ENCODE peak calls at places on chromosomes 11 and 22, in seven cellular contexts. Q is H1, C is HCT116, J is endothelial cell of umbilical vein, P is GM12878, K is K562, M is HepG2. E is an unnamed sample.

GRCh38 chr11:70436501-70436860 is 38.2 kb downstream of the CTTN start:
- DNase-seq in Q (no peak), C (no peak), J (no peak), P (no peak), K (no peak), M (no peak), E (no peak)

GRCh38 chr22:30210235-30210831 is 36.2 kb downstream of the LIF start:
- DNase-seq in Q (no peak), C (peak; percentile 96), J (no peak), P (no peak), K (no peak), M (peak; percentile 89), E (peak; percentile 80)

GRCh38 chr11:47453365-47453764 is 4.4 kb upstream of the RAPSN start:
- DNase-seq in Q (no peak), C (no peak), J (no peak), P (no peak), K (peak; percentile 19), M (no peak), E (no peak)

GRCh38 chr11:68340003-68340767 is 27.8 kb downstream of the LRP5 start:
- DNase-seq in Q (no peak), C (no peak), J (no peak), P (peak; percentile 44), K (no peak), M (no peak), E (no peak)

GRCh38 chr22:50202130-50202671 is 1.4 kb downstream of the SELENOO start:
- DNase-seq in Q (no peak), C (no peak), J (no peak), P (no peak), K (no peak), M (no peak), E (no peak)

GRCh38 chr11:76232026-76232665 is 25.8 kb upstream of the WNT11 start:
- DNase-seq in Q (no peak), C (no peak), J (no peak), P (peak; percentile 17), K (no peak), M (no peak), E (no peak)

GRCh38 chr11:131694526-131695424 is 324.4 kb downstream of the NTM start:
- DNase-seq in Q (peak; percentile 96), C (peak; percentile 13), J (peak; percentile 75), P (no peak), K (peak; percentile 75), M (peak; percentile 52), E (peak; percentile 69)

GRCh38 chr11:12724301-12725046 is 50.3 kb downstream of the TEAD1 start:
- DNase-seq in Q (peak; percentile 77), C (peak; percentile 92), J (peak; percentile 96), P (no peak), K (peak; percentile 92), M (peak; percentile 64), E (peak; percentile 95)

GRCh38 chr11:24351179-24351578 is 145.7 kb upstream of the LUZP2 start:
- DNase-seq in Q (no peak), C (no peak), J (no peak), P (no peak), K (no peak), M (no peak), E (no peak)

GRCh38 chr11:115170133-115170815 is 333.9 kb downstream of the CADM1 start:
- DNase-seq in Q (peak; percentile 68), C (no peak), J (peak; percentile 18), P (no peak), K (peak; percentile 19), M (peak; percentile 18), E (peak; percentile 38)

GRCh38 chr11:17721242-17721999 is 2.0 kb downstream of the MYOD1 start:
- DNase-seq in Q (no peak), C (no peak), J (no peak), P (no peak), K (no peak), M (no peak), E (no peak)

GRCh38 chr22:50105529-50106100 is 15.8 kb downstream of the MOV10L1 start:
- DNase-seq in Q (no peak), C (no peak), J (peak; percentile 38), P (peak; percentile 33), K (peak; percentile 64), M (no peak), E (peak; percentile 64)

GRCh38 chr11:86678823-86679222 is 6.4 kb upstream of the ME3 start:
- DNase-seq in Q (no peak), C (no peak), J (no peak), P (no peak), K (no peak), M (no peak), E (peak; percentile 80)

GRCh38 chr22:39117585-39118191 is 20.6 kb downstream of the APOBEC3H start:
- DNase-seq in Q (no peak), C (peak; percentile 53), J (peak; percentile 57), P (peak; percentile 81), K (peak; percentile 68), M (peak; percentile 60), E (peak; percentile 49)

GRCh38 chr11:17822021-17822781 is 87.6 kb downstream of the KCNC1 start:
- DNase-seq in Q (no peak), C (no peak), J (peak; percentile 40), P (no peak), K (no peak), M (no peak), E (peak; percentile 82)

GRCh38 chr11:62771144-62772021 is at the start of gene TAF6L:
- DNase-seq in Q (peak; percentile 98), C (peak; percentile 93), J (peak; percentile 96), P (peak; percentile 77), K (peak; percentile 99), M (peak; percentile 97), E (peak; percentile 95)
- TF ChIP-seq POLR2A in Q (peak; percentile 78), C (peak; percentile 7), J (peak; percentile 74), P (peak; percentile 83), K (peak; percentile 86), M (peak; percentile 88), E (peak; percentile 75)

GRCh38 chr11:27012254-27012921 is 18.5 kb downstream of the FIBIN start:
- DNase-seq in Q (no peak), C (no peak), J (peak; percentile 72), P (no peak), K (no peak), M (no peak), E (peak; percentile 88)

GRCh38 chr11:27018902-27019544 is 21.6 kb upstream of the BBOX1 start:
- DNase-seq in Q (no peak), C (no peak), J (no peak), P (no peak), K (no peak), M (no peak), E (peak; percentile 20)

GRCh38 chr11:27011560-27012253 is 17.8 kb downstream of the FIBIN start:
- DNase-seq in Q (no peak), C (no peak), J (no peak), P (no peak), K (no peak), M (no peak), E (no peak)

GRCh38 chr11:27008811-27009535 is 15.1 kb downstream of the FIBIN start:
- DNase-seq in Q (no peak), C (no peak), J (no peak), P (no peak), K (no peak), M (no peak), E (no peak)

DNA sequence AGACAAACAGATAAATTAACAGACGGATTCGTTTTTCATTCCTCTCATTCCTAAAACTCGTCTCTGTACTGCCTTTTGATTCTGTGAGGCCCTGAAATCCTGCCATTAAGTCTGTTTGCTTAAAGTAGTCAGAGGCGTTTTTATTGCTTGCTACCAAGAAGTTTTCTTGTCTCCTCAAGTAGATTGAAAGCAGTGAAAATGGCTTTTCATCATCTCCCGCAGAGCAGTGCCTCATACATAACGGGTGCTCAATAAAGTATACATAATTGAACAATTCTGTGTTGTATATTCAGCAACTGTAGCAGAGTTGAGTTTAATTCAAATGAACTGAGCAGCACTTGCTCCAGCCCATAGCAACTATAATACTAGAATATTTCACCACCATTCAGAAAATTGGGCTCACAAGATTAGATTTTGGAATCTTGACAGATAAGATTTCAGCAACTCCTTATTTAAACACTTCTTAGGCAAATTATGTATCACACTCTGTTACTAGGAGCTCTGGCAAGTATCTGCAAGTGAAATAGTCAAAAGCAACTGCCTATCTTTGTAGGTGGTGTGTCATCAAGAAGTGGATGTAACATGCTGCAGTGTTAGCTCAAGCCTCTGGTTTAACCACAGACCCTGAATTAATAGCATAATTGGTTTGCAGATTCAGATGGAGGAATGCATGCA is 20.0 kb downstream of the FIBIN start:
- DNase-seq in Q (no peak), C (no peak), J (no peak), P (no peak), K (no peak), M (no peak), E (peak; percentile 31)
- H2AFZ ChIP-seq in Q (no peak overlapping the region), C (no peak overlapping the region), J (no peak overlapping the region), P (no peak overlapping the region), K (no peak overlapping the region), M (no peak overlapping the region), E (no peak overlapping the region)

DNA sequence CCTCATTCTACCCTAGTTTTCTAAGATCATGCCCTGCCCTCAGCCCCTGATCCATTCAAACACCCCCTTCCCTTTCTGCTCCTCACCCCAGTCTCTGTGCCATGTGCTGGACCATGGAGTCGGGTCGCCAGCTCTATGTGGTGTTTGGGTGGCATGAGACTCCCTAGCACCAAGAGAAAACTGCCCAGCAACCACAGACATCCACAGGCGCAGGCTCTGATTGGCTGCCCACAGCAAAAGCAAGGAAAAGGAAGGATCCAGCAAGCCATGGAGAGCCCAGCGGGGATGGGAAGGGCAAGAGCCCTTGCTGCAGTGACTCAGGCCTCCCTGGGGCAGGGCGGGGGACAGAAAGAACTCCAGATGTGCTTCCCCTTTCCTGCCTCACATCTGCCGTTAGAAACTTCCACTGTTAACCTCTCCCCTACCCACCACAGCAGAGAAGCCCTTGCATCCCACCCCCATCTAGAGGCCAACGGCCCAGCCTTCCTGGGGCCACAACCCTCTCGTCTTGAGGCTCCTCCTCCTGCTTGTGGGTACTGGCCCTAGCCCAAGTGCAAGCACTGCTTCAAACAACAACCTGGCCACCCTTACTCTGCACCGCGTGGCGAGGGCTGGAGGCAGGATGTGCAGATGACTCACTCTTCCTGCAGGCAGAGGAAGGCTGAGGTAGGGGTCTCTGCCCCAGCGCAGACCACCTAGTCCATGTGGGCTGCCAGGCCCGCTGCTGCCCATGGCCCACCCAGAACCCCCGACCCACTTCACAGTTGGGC is 9.7 kb upstream of the AHNAK start:
- DNase-seq in Q (peak; percentile 77), C (peak; percentile 93), J (peak; percentile 94), P (peak; percentile 88), K (peak; percentile 77), M (no peak), E (peak; percentile 95)
- TF ChIP-seq POLR2A in Q (peak; percentile 20), C (peak; percentile 21), J (peak; percentile 80), P (peak; percentile 66), K (no peak), M (no peak), E (no peak)

DNA sequence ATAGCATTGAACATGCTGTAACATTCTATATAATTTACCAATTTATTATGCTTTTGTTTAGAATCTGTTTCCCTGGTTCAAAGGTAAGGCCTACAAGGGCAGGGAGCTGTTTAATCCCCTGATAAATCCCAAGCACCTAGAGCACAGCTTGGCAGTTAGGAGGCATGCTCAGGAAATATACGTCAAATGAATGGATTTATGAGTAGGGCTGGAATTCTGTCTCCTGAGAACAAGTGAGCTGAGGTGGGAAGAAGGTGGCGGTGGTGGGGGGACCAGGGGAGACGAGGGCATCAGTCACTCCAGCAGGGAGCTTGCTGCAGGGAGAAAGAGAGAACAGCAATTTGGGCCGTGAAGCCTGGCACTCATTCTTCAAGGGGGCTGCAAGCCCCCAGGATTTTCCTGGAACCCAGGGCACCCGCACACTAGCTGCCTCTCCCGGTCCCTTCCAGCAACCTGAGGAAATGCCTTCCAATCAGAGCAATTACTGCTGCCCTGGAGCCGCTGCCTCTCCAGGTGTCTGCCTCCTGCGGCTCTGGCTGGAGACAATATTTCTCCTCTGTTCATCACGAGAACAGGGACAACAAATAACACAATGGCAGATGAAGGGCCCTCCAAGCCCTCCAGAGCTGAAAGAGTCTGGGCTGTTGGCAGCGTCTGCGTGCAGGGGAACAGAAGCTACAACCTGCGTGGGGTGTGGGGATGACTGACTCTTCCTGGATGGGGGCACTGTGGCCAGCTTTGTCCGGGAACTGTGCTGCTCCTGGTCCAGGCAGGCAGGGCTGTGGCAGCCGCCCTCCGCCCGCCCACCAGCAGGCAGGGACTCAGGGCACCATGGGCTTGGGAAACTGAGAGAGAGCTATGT is 233.4 kb downstream of the ST3GAL4 start:
- DNase-seq in Q (no peak), C (no peak), J (no peak), P (no peak), K (no peak), M (no peak), E (no peak)
- H2AFZ ChIP-seq in Q (no peak overlapping the region), C (no peak overlapping the region), J (no peak overlapping the region), P (no peak overlapping the region), K (no peak overlapping the region), M (no peak overlapping the region), E (no peak overlapping the region)

E was measured in IMR-90.